ENCODE peak calls at places on chromosome 4, in four cellular contexts. One of them, this sample, is unnamed.

GRCh38 chr4:54783402-54784110 is 125.8 kb downstream of the KIT start:
- DNase-seq in posterior cingulate gyrus: no peak
- DNase-seq in cerebellar cortex: no peak
- DNase-seq in GM06990: no peak
- DNase-seq in this sample: no peak

GRCh38 chr4:95701500-95701899 is 138.4 kb upstream of the PDHA2 start:
- DNase-seq in posterior cingulate gyrus: no peak
- DNase-seq in cerebellar cortex: no peak
- DNase-seq in GM06990: no peak
- DNase-seq in this sample: peak; percentile 58

GRCh38 chr4:100738388-100739165 is 220.8 kb upstream of the EMCN start:
- DNase-seq in posterior cingulate gyrus: no peak
- DNase-seq in cerebellar cortex: peak; percentile 16
- DNase-seq in GM06990: peak; percentile 20
- DNase-seq in this sample: peak; percentile 92

GRCh38 chr4:42248986-42249385 is 96.5 kb upstream of the BEND4 start:
- DNase-seq in posterior cingulate gyrus: no peak
- DNase-seq in cerebellar cortex: no peak
- DNase-seq in GM06990: no peak
- DNase-seq in this sample: no peak

GRCh38 chr4:99366491-99366890 is 13.9 kb upstream of the ADH1C start:
- DNase-seq in posterior cingulate gyrus: no peak
- DNase-seq in cerebellar cortex: no peak
- DNase-seq in GM06990: no peak
- DNase-seq in this sample: no peak

GRCh38 chr4:158782539-158783360 is 13.9 kb downstream of the FNIP2 start:
- DNase-seq in posterior cingulate gyrus: no peak
- DNase-seq in cerebellar cortex: peak; percentile 62
- DNase-seq in GM06990: no peak
- DNase-seq in this sample: peak; percentile 42

GRCh38 chr4:77805802-77806201 is 13.4 kb downstream of the CNOT6L start:
- DNase-seq in posterior cingulate gyrus: no peak
- DNase-seq in cerebellar cortex: no peak
- DNase-seq in GM06990: no peak
- DNase-seq in this sample: no peak

GRCh38 chr4:79865253-79865652 is 207.8 kb downstream of the ANTXR2 start:
- DNase-seq in posterior cingulate gyrus: no peak
- DNase-seq in cerebellar cortex: no peak
- DNase-seq in GM06990: no peak
- DNase-seq in this sample: peak; percentile 93

GRCh38 chr4:25108556-25108955 is 51.7 kb downstream of the SEPSECS start:
- DNase-seq in posterior cingulate gyrus: no peak
- DNase-seq in cerebellar cortex: no peak
- DNase-seq in GM06990: no peak
- DNase-seq in this sample: no peak

GRCh38 chr4:155319506-155319905 is 57.3 kb downstream of the MAP9 start:
- DNase-seq in posterior cingulate gyrus: no peak
- DNase-seq in cerebellar cortex: no peak
- DNase-seq in GM06990: no peak
- DNase-seq in this sample: no peak

GRCh38 chr4:1048781-1049590 is 37.6 kb downstream of the FGFRL1 start:
- DNase-seq in posterior cingulate gyrus: no peak
- DNase-seq in cerebellar cortex: no peak
- DNase-seq in GM06990: no peak
- DNase-seq in this sample: no peak

GRCh38 chr4:184934184-184934583 is 84.1 kb upstream of the HELT start:
- DNase-seq in posterior cingulate gyrus: no peak
- DNase-seq in cerebellar cortex: no peak
- DNase-seq in GM06990: no peak
- DNase-seq in this sample: no peak

GRCh38 chr4:188596027-188596426 is 456.8 kb downstream of the TRIML1 start:
- DNase-seq in posterior cingulate gyrus: no peak
- DNase-seq in cerebellar cortex: no peak
- DNase-seq in GM06990: no peak
- DNase-seq in this sample: no peak

GRCh38 chr4:102815981-102816380 is 11.4 kb downstream of the UBE2D3 start:
- DNase-seq in posterior cingulate gyrus: no peak
- DNase-seq in cerebellar cortex: no peak
- DNase-seq in GM06990: no peak
- DNase-seq in this sample: peak; percentile 86

GRCh38 chr4:122914292-122914904 is 8.0 kb downstream of the NUDT6 start:
- DNase-seq in posterior cingulate gyrus: no peak
- DNase-seq in cerebellar cortex: peak; percentile 29
- DNase-seq in GM06990: peak; percentile 5
- DNase-seq in this sample: peak; percentile 70

GRCh38 chr4:108540536-108540935 is 79.8 kb upstream of the RPL34 start:
- DNase-seq in posterior cingulate gyrus: no peak
- DNase-seq in cerebellar cortex: no peak
- DNase-seq in GM06990: no peak
- DNase-seq in this sample: no peak

GRCh38 chr4:186541801-186542200 is 13.6 kb downstream of the MTNR1A start:
- DNase-seq in posterior cingulate gyrus: no peak
- DNase-seq in cerebellar cortex: no peak
- DNase-seq in GM06990: no peak
- DNase-seq in this sample: no peak

GRCh38 chr4:184746532-184746870 is 12.6 kb upstream of the CENPU start:
- DNase-seq in posterior cingulate gyrus: no peak
- DNase-seq in cerebellar cortex: no peak
- DNase-seq in GM06990: no peak
- DNase-seq in this sample: peak; percentile 71

GRCh38 chr4:72484991-72485390 is 84.0 kb downstream of the ADAMTS3 start:
- DNase-seq in posterior cingulate gyrus: no peak
- DNase-seq in cerebellar cortex: no peak
- DNase-seq in GM06990: no peak
- DNase-seq in this sample: no peak

GRCh38 chr4:141548791-141549190 is 87.6 kb upstream of the IL15 start:
- DNase-seq in posterior cingulate gyrus: no peak
- DNase-seq in cerebellar cortex: no peak
- DNase-seq in GM06990: no peak
- DNase-seq in this sample: no peak

GRCh38 chr4:152784490-152785195 is 4.9 kb downstream of the ARFIP1 start:
- DNase-seq in posterior cingulate gyrus: no peak
- DNase-seq in cerebellar cortex: no peak
- DNase-seq in GM06990: no peak
- DNase-seq in this sample: peak; percentile 24

GRCh38 chr4:159516556-159516955 is 413.7 kb downstream of the RAPGEF2 start:
- DNase-seq in posterior cingulate gyrus: no peak
- DNase-seq in cerebellar cortex: no peak
- DNase-seq in GM06990: no peak
- DNase-seq in this sample: peak; percentile 84

GRCh38 chr4:133146574-133147198 is 2.4 kb upstream of the PCDH10 start:
- DNase-seq in posterior cingulate gyrus: peak; percentile 80
- DNase-seq in cerebellar cortex: peak; percentile 50
- DNase-seq in GM06990: no peak
- DNase-seq in this sample: peak; percentile 75

GRCh38 chr4:11719879-11720278 is 291.2 kb upstream of the HS3ST1 start:
- DNase-seq in posterior cingulate gyrus: no peak
- DNase-seq in cerebellar cortex: no peak
- DNase-seq in GM06990: no peak
- DNase-seq in this sample: no peak

GRCh38 chr4:3729188-3729884 is 36.8 kb upstream of the ADRA2C start:
- DNase-seq in posterior cingulate gyrus: no peak
- DNase-seq in cerebellar cortex: no peak
- DNase-seq in GM06990: no peak
- DNase-seq in this sample: no peak

GRCh38 chr4:174479140-174479539 is 43.1 kb downstream of the HPGD start:
- DNase-seq in posterior cingulate gyrus: no peak
- DNase-seq in cerebellar cortex: no peak
- DNase-seq in GM06990: no peak
- DNase-seq in this sample: no peak

GRCh38 chr4:173119818-173120217 is 48.8 kb upstream of the GALNT7 start:
- DNase-seq in posterior cingulate gyrus: no peak
- DNase-seq in cerebellar cortex: no peak
- DNase-seq in GM06990: no peak
- DNase-seq in this sample: no peak

GRCh38 chr4:169271692-169272007 is 894 bp upstream of the SH3RF1 start:
- DNase-seq in posterior cingulate gyrus: no peak
- DNase-seq in cerebellar cortex: no peak
- DNase-seq in GM06990: no peak
- DNase-seq in this sample: no peak

GRCh38 chr4:175253184-175253902 is 335.2 kb downstream of the ADAM29 start:
- DNase-seq in posterior cingulate gyrus: no peak
- DNase-seq in cerebellar cortex: no peak
- DNase-seq in GM06990: no peak
- DNase-seq in this sample: no peak

GRCh38 chr4:26028793-26029511 is 114.9 kb downstream of the SMIM20 start:
- DNase-seq in posterior cingulate gyrus: peak; percentile 46
- DNase-seq in cerebellar cortex: peak; percentile 50
- DNase-seq in GM06990: peak; percentile 72
- DNase-seq in this sample: peak; percentile 70

GRCh38 chr4:101707596-101707995 is 82.9 kb upstream of the BANK1 start:
- DNase-seq in posterior cingulate gyrus: no peak
- DNase-seq in cerebellar cortex: no peak
- DNase-seq in GM06990: no peak
- DNase-seq in this sample: no peak

GRCh38 chr4:100009490-100009889 is 59.4 kb upstream of the H2AZ1 start:
- DNase-seq in posterior cingulate gyrus: no peak
- DNase-seq in cerebellar cortex: no peak
- DNase-seq in GM06990: no peak
- DNase-seq in this sample: no peak

GRCh38 chr4:153585021-153585420 is 99.1 kb upstream of the TLR2 start:
- DNase-seq in posterior cingulate gyrus: no peak
- DNase-seq in cerebellar cortex: no peak
- DNase-seq in GM06990: no peak
- DNase-seq in this sample: no peak

This sample was measured in astrocyte of the spinal cord.